ENCODE peak calls at places on chromosomes 2 and 18, in ten cellular contexts. One of them, this sample, is unnamed. For H3K4me1, the result is how much of the 10 kb centered on the place peaks cover.

GRCh38 chr2:47003641-47004427 is 88.2 kb upstream of the MCFD2 start:
- DNase-seq in kidney: no peak
- DNase-seq in fibroblast of lung: no peak
- DNase-seq in neuronal stem cell: no peak
- DNase-seq in neural progenitor cell: no peak
- DNase-seq in astrocyte: no peak
- DNase-seq in colonic mucosa: no peak
- DNase-seq in IMR-90: no peak
- DNase-seq in GM23248: peak
- DNase-seq in mesendoderm: peak
- DNase-seq in this sample: no peak

GRCh38 chr18:10190564-10190963 is 263.9 kb upstream of the APCDD1 start:
- DNase-seq in kidney: no peak
- DNase-seq in fibroblast of lung: no peak
- DNase-seq in neuronal stem cell: no peak
- DNase-seq in neural progenitor cell: no peak
- DNase-seq in astrocyte: peak
- DNase-seq in colonic mucosa: no peak
- DNase-seq in IMR-90: peak
- DNase-seq in GM23248: peak
- DNase-seq in mesendoderm: no peak
- DNase-seq in this sample: no peak

GRCh38 chr2:201622306-201622705 is 21.0 kb downstream of the TMEM237 start:
- DNase-seq in kidney: no peak
- DNase-seq in fibroblast of lung: no peak
- DNase-seq in neuronal stem cell: no peak
- DNase-seq in neural progenitor cell: no peak
- DNase-seq in astrocyte: peak
- DNase-seq in colonic mucosa: no peak
- DNase-seq in IMR-90: peak
- DNase-seq in GM23248: no peak
- DNase-seq in mesendoderm: no peak
- DNase-seq in this sample: no peak

GRCh38 chr2:10489842-10490555 is 41.9 kb upstream of the ODC1 start:
- DNase-seq in kidney: no peak
- DNase-seq in fibroblast of lung: no peak
- DNase-seq in neuronal stem cell: no peak
- DNase-seq in neural progenitor cell: no peak
- DNase-seq in astrocyte: no peak
- DNase-seq in colonic mucosa: no peak
- DNase-seq in IMR-90: peak
- DNase-seq in GM23248: peak
- DNase-seq in mesendoderm: peak
- DNase-seq in this sample: no peak

GRCh38 chr2:159086332-159086731 is 117.9 kb downstream of the TANC1 start:
- DNase-seq in kidney: no peak
- DNase-seq in fibroblast of lung: peak
- DNase-seq in neuronal stem cell: no peak
- DNase-seq in neural progenitor cell: no peak
- DNase-seq in astrocyte: no peak
- DNase-seq in colonic mucosa: peak
- DNase-seq in IMR-90: no peak
- DNase-seq in GM23248: no peak
- DNase-seq in mesendoderm: no peak
- DNase-seq in this sample: no peak

GRCh38 chr2:105909215-105909614 is 164.5 kb downstream of the NCK2 start:
- DNase-seq in kidney: no peak
- DNase-seq in fibroblast of lung: no peak
- DNase-seq in neuronal stem cell: no peak
- DNase-seq in neural progenitor cell: no peak
- DNase-seq in astrocyte: no peak
- DNase-seq in colonic mucosa: no peak
- DNase-seq in IMR-90: no peak
- DNase-seq in GM23248: no peak
- DNase-seq in mesendoderm: no peak
- DNase-seq in this sample: no peak

GRCh38 chr2:15912203-15912602 is 28.1 kb upstream of the MYCN start:
- DNase-seq in kidney: peak
- DNase-seq in fibroblast of lung: peak
- DNase-seq in neuronal stem cell: no peak
- DNase-seq in neural progenitor cell: no peak
- DNase-seq in astrocyte: peak
- DNase-seq in colonic mucosa: no peak
- DNase-seq in IMR-90: peak
- DNase-seq in GM23248: peak
- DNase-seq in mesendoderm: no peak
- DNase-seq in this sample: peak

GRCh38 chr18:60358516-60358915 is 14.1 kb downstream of the MC4R start:
- DNase-seq in kidney: no peak
- DNase-seq in fibroblast of lung: peak
- DNase-seq in neuronal stem cell: no peak
- DNase-seq in neural progenitor cell: no peak
- DNase-seq in astrocyte: peak
- DNase-seq in colonic mucosa: no peak
- DNase-seq in IMR-90: peak
- DNase-seq in GM23248: peak
- DNase-seq in mesendoderm: no peak
- DNase-seq in this sample: no peak

GRCh38 chr2:196967775-196968174 is 41.3 kb upstream of the PGAP1 start:
- DNase-seq in kidney: no peak
- DNase-seq in fibroblast of lung: no peak
- DNase-seq in neuronal stem cell: no peak
- DNase-seq in neural progenitor cell: no peak
- DNase-seq in astrocyte: no peak
- DNase-seq in colonic mucosa: no peak
- DNase-seq in IMR-90: no peak
- DNase-seq in GM23248: no peak
- DNase-seq in mesendoderm: no peak
- DNase-seq in this sample: no peak

GRCh38 chr2:207403141-207403540 is 126.6 kb upstream of the CREB1 start:
- DNase-seq in kidney: no peak
- DNase-seq in fibroblast of lung: no peak
- DNase-seq in neuronal stem cell: no peak
- DNase-seq in neural progenitor cell: no peak
- DNase-seq in astrocyte: peak
- DNase-seq in colonic mucosa: no peak
- DNase-seq in IMR-90: peak
- DNase-seq in GM23248: peak
- DNase-seq in mesendoderm: no peak
- DNase-seq in this sample: no peak

GRCh38 chr2:207403950-207404349 is 125.8 kb upstream of the CREB1 start:
- DNase-seq in kidney: no peak
- DNase-seq in fibroblast of lung: no peak
- DNase-seq in neuronal stem cell: no peak
- DNase-seq in neural progenitor cell: no peak
- DNase-seq in astrocyte: peak
- DNase-seq in colonic mucosa: no peak
- DNase-seq in IMR-90: no peak
- DNase-seq in GM23248: no peak
- DNase-seq in mesendoderm: no peak
- DNase-seq in this sample: no peak

GRCh38 chr2:207401338-207401737 is 128.4 kb upstream of the CREB1 start:
- DNase-seq in kidney: no peak
- DNase-seq in fibroblast of lung: no peak
- DNase-seq in neuronal stem cell: no peak
- DNase-seq in neural progenitor cell: no peak
- DNase-seq in astrocyte: no peak
- DNase-seq in colonic mucosa: no peak
- DNase-seq in IMR-90: no peak
- DNase-seq in GM23248: no peak
- DNase-seq in mesendoderm: no peak
- DNase-seq in this sample: no peak

GRCh38 chr2:207408086-207408794 is 121.5 kb upstream of the CREB1 start:
- DNase-seq in kidney: no peak
- DNase-seq in fibroblast of lung: peak
- DNase-seq in neuronal stem cell: no peak
- DNase-seq in neural progenitor cell: no peak
- DNase-seq in astrocyte: no peak
- DNase-seq in colonic mucosa: no peak
- DNase-seq in IMR-90: no peak
- DNase-seq in GM23248: peak
- DNase-seq in mesendoderm: peak
- DNase-seq in this sample: peak

GRCh38 chr2:207405150-207405549 is 124.6 kb upstream of the CREB1 start:
- DNase-seq in kidney: no peak
- DNase-seq in fibroblast of lung: no peak
- DNase-seq in neuronal stem cell: no peak
- DNase-seq in neural progenitor cell: no peak
- DNase-seq in astrocyte: no peak
- DNase-seq in colonic mucosa: no peak
- DNase-seq in IMR-90: no peak
- DNase-seq in GM23248: no peak
- DNase-seq in mesendoderm: no peak
- DNase-seq in this sample: no peak
- H3K4me1 ChIP-seq in kidney: under half
- H3K4me1 ChIP-seq in fibroblast of lung: under half
- H3K4me1 ChIP-seq in neuronal stem cell: under half
- H3K4me1 ChIP-seq in neural progenitor cell: under half
- H3K4me1 ChIP-seq in astrocyte: under half
- H3K4me1 ChIP-seq in colonic mucosa: under half
- H3K4me1 ChIP-seq in IMR-90: under half
- H3K4me1 ChIP-seq in GM23248: under half
- H3K4me1 ChIP-seq in mesendoderm: under half
- H3K4me1 ChIP-seq in this sample: under half

GRCh38 chr18:73414069-73414468 is 546.3 kb upstream of the NETO1 start:
- DNase-seq in kidney: no peak
- DNase-seq in fibroblast of lung: no peak
- DNase-seq in neuronal stem cell: no peak
- DNase-seq in neural progenitor cell: no peak
- DNase-seq in astrocyte: no peak
- DNase-seq in colonic mucosa: no peak
- DNase-seq in IMR-90: no peak
- DNase-seq in GM23248: no peak
- DNase-seq in mesendoderm: no peak
- DNase-seq in this sample: no peak

GRCh38 chr18:73421010-73421409 is 553.2 kb upstream of the NETO1 start:
- DNase-seq in kidney: no peak
- DNase-seq in fibroblast of lung: no peak
- DNase-seq in neuronal stem cell: no peak
- DNase-seq in neural progenitor cell: no peak
- DNase-seq in astrocyte: no peak
- DNase-seq in colonic mucosa: no peak
- DNase-seq in IMR-90: no peak
- DNase-seq in GM23248: no peak
- DNase-seq in mesendoderm: no peak
- DNase-seq in this sample: no peak

GRCh38 chr18:73414598-73414997 is 546.8 kb upstream of the NETO1 start:
- DNase-seq in kidney: no peak
- DNase-seq in fibroblast of lung: peak
- DNase-seq in neuronal stem cell: no peak
- DNase-seq in neural progenitor cell: no peak
- DNase-seq in astrocyte: no peak
- DNase-seq in colonic mucosa: no peak
- DNase-seq in IMR-90: peak
- DNase-seq in GM23248: no peak
- DNase-seq in mesendoderm: no peak
- DNase-seq in this sample: no peak

DNA sequence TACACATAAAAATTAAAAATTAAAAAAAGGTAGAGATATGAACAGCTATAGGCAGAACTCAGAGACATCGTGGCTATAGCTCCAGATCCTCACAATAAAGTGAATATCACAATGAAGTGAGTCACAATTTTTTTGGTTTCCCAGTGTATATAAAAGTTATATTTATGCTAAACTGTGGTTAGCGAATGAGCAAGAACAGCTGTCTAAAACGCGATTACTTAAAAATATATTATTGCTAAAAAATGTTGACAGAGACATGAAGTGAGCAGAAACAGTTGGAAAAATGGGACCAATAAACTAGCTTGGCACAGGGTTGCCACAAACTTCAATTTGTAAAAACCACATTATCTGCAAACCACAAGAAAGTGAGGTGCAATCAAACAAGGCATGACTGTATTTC is 551.7 kb upstream of the NETO1 start:
- DNase-seq in kidney: no peak
- DNase-seq in fibroblast of lung: peak
- DNase-seq in neuronal stem cell: no peak
- DNase-seq in neural progenitor cell: no peak
- DNase-seq in astrocyte: no peak
- DNase-seq in colonic mucosa: no peak
- DNase-seq in IMR-90: peak
- DNase-seq in GM23248: no peak
- DNase-seq in mesendoderm: no peak
- DNase-seq in this sample: no peak
- H3K9ac ChIP-seq in kidney: no peak
- H3K9ac ChIP-seq in fibroblast of lung: no peak
- H3K9ac ChIP-seq in neuronal stem cell: no peak
- H3K9ac ChIP-seq in neural progenitor cell: no peak
- H3K9ac ChIP-seq in astrocyte: no peak
- H3K9ac ChIP-seq in colonic mucosa: no peak
- H3K9ac ChIP-seq in IMR-90: no peak
- H3K9ac ChIP-seq in GM23248: no peak
- H3K9ac ChIP-seq in mesendoderm: no peak
- H3K9ac ChIP-seq in this sample: no peak

GRCh38 chr2:132811148-132811915 is 141.3 kb upstream of the LYPD1 start:
- DNase-seq in kidney: peak
- DNase-seq in fibroblast of lung: no peak
- DNase-seq in neuronal stem cell: no peak
- DNase-seq in neural progenitor cell: peak
- DNase-seq in astrocyte: no peak
- DNase-seq in colonic mucosa: no peak
- DNase-seq in IMR-90: no peak
- DNase-seq in GM23248: no peak
- DNase-seq in mesendoderm: no peak
- DNase-seq in this sample: no peak
- H3K4me1 ChIP-seq in kidney: under half
- H3K4me1 ChIP-seq in fibroblast of lung: under half
- H3K4me1 ChIP-seq in neuronal stem cell: under half
- H3K4me1 ChIP-seq in neural progenitor cell: under half
- H3K4me1 ChIP-seq in astrocyte: under half
- H3K4me1 ChIP-seq in colonic mucosa: under half
- H3K4me1 ChIP-seq in IMR-90: under half
- H3K4me1 ChIP-seq in GM23248: under half
- H3K4me1 ChIP-seq in mesendoderm: under half
- H3K4me1 ChIP-seq in this sample: under half

DNA sequence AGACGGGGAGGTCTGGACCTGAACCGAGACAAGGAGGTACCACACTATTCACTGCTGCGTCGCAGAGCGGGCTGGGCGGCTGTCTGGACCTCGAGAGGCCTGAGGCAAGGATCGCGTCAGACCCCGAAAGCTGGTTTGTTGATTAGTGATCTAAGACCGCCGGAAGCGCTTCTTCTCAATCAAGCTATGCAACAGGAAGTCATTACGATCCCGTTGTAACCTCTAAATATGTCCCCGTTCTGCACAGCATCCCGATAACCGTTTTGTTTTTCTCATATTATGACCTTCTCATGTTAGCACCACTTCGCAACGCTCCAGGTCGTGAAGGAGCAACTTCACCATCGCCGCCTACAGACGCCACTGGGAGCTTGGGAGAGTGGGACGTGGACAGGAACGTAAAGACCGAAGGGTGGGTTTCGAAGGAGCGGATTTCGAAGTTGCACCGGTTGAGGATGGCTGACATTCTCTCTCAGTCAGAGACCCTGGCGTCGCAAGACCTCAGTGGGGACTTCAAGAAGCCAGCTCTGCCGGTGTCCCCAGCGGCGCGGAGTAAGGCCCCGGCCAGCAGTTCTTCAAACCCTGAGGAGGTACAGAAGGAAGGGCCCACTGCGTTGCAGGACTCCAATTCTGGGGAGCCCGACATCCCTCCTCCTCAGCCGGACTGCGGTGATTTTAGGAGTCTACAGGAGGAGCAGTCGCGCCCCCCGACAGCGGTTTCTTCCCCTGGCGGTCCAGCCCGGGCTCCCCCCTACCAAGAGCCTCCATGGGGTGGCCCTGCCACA is at the start of the genes SLC4A1AP and SUPT7L:
- DNase-seq in kidney: peak
- DNase-seq in fibroblast of lung: peak
- DNase-seq in neuronal stem cell: peak
- DNase-seq in neural progenitor cell: peak
- DNase-seq in astrocyte: peak
- DNase-seq in colonic mucosa: peak
- DNase-seq in IMR-90: peak
- DNase-seq in GM23248: peak
- DNase-seq in mesendoderm: peak
- DNase-seq in this sample: peak
- H3K9ac ChIP-seq in kidney: peak
- H3K9ac ChIP-seq in fibroblast of lung: peak
- H3K9ac ChIP-seq in neuronal stem cell: peak
- H3K9ac ChIP-seq in neural progenitor cell: peak
- H3K9ac ChIP-seq in astrocyte: peak
- H3K9ac ChIP-seq in colonic mucosa: peak
- H3K9ac ChIP-seq in IMR-90: peak
- H3K9ac ChIP-seq in GM23248: peak
- H3K9ac ChIP-seq in mesendoderm: peak
- H3K9ac ChIP-seq in this sample: peak